ENCODE peak calls at places on chromosomes 4 and X, in five cellular contexts. A is esophagus squamous epithelium; T is fibroblast of lung; G is colonic mucosa; X is CD8-positive, alpha-beta T cell. B is an unnamed sample. For H3K9me3, the result is how much of the 10 kb centered on the place peaks cover.

GRCh38 chr4:8851321-8852117 is 20.1 kb downstream of the HMX1 start:
- DNase-seq in A (no peak), T (no peak), G (no peak), X (no peak), B (no peak)

GRCh38 chr4:183080372-183081115 is 18.5 kb upstream of the WWC2 start:
- DNase-seq in A (no peak), T (no peak), G (no peak), X (no peak), B (no peak)

GRCh38 chrX:2446815-2447214 is 54.0 kb downstream of the DHRSX start:
- DNase-seq in A (no peak), T (no peak), G (no peak), X (no peak), B (no peak)

GRCh38 chrX:40912576-40912975 is 172.7 kb upstream of the USP9X start:
- DNase-seq in A (no peak), T (no peak), G (no peak), X (no peak), B (no peak)

GRCh38 chr4:15232725-15233597 is 194.9 kb upstream of the C1QTNF7 start:
- DNase-seq in A (no peak), T (peak), G (no peak), X (no peak), B (no peak)

GRCh38 chr4:108446554-108446953 is 173.8 kb upstream of the RPL34 start:
- DNase-seq in A (no peak), T (no peak), G (peak), X (no peak), B (no peak)

GRCh38 chrX:124426273-124426672 is 79.9 kb downstream of the SH2D1A start:
- DNase-seq in A (no peak), T (no peak), G (no peak), X (no peak), B (no peak)

GRCh38 chr4:136329042-136329662 is 1203.1 kb downstream of the PCDH18 start:
- DNase-seq in A (no peak), T (no peak), G (no peak), X (no peak), B (no peak)

GRCh38 chr4:84258905-84259830 is 239.9 kb downstream of the NKX6-1 start:
- DNase-seq in A (no peak), T (peak), G (no peak), X (no peak), B (no peak)

GRCh38 chrX:18875256-18875878 is 108.5 kb downstream of the PHKA2 start:
- DNase-seq in A (no peak), T (no peak), G (no peak), X (no peak), B (no peak)

GRCh38 chr4:12411072-12411471 is 982.4 kb upstream of the HS3ST1 start:
- DNase-seq in A (no peak), T (no peak), G (no peak), X (no peak), B (no peak)

GRCh38 chr4:43556262-43556661 is 663.7 kb downstream of the GRXCR1 start:
- DNase-seq in A (no peak), T (no peak), G (no peak), X (no peak), B (no peak)

GRCh38 chr4:26542996-26543395 is 40.9 kb upstream of the TBC1D19 start:
- DNase-seq in A (no peak), T (peak), G (no peak), X (no peak), B (no peak)

DNA sequence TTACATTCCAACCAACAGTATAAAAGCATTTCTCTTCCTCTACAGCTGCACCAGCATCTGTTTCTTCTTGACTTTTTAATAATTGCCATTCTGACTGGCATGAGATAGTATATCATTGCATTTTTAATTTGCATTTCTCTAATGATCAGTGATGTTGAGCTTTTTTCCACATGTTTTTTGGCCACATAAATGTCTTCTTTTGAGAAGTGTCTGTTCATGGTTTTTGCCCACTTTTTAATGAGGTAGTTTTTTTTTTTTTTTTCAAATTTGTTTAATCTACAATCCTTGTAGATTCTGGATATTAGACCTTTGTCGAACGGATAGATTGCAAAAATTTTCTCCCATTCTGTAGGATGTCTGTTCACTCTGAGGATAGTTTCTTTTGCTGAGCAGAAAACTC is 39.5 kb upstream of the TBC1D19 start:
- DNase-seq in A (no peak), T (no peak), G (no peak), X (no peak), B (no peak)
- H3K9me3 ChIP-seq in A (under half), T (under half), G (under half), X (under half), B (under half)

GRCh38 chr4:112591593-112591992 is 45.1 kb downstream of the ZGRF1 start:
- DNase-seq in A (no peak), T (no peak), G (no peak), X (no peak), B (no peak)

GRCh38 chr4:112589207-112589606 is 47.5 kb downstream of the ZGRF1 start:
- DNase-seq in A (no peak), T (peak), G (no peak), X (no peak), B (no peak)

DNA sequence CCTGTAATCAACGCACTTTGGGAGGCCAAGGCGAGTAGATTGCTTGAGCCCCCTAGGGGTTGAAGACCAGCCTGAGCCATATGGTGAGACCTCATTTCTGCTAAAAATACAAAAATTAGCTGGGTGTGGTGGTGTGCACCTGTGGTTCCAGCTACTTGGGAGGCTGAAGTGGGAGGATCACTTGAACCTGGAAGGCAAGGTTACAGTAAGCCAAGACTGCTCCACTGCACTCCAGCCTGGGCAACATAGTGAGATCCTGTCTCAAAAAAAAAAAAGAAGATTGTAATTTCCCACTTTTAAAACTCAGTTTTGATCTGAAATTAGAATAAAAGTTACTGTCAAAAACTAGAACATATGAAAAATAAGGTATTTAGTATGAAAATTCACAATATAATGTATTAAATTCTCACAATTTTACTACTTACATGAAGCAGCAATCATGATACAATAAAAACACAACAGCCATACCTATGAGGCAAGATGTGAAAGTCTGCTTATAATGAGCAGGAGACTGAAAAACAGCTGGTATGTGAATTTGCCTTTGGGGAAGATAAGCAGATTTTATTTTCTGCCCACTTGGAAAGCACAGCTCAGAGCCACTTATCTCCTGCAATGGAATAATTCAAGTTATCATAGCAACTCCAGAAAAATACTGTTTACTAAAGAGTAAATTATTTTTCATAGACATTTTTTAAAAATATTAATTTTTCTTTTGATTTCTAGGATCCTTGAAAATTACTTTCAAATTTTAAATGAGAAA is 50.6 kb downstream of the ZGRF1 start:
- DNase-seq in A (no peak), T (no peak), G (no peak), X (no peak), B (no peak)
- H3K9me3 ChIP-seq in A (under half), T (under half), G (under half), X (under half), B (under half)

GRCh38 chrX:149494844-149495565 is 10.1 kb downstream of the IDS start:
- DNase-seq in A (no peak), T (peak), G (no peak), X (no peak), B (no peak)
- H3K9me3 ChIP-seq in A (under half), T (under half), G (under half), X (under half), B (under half)

DNA sequence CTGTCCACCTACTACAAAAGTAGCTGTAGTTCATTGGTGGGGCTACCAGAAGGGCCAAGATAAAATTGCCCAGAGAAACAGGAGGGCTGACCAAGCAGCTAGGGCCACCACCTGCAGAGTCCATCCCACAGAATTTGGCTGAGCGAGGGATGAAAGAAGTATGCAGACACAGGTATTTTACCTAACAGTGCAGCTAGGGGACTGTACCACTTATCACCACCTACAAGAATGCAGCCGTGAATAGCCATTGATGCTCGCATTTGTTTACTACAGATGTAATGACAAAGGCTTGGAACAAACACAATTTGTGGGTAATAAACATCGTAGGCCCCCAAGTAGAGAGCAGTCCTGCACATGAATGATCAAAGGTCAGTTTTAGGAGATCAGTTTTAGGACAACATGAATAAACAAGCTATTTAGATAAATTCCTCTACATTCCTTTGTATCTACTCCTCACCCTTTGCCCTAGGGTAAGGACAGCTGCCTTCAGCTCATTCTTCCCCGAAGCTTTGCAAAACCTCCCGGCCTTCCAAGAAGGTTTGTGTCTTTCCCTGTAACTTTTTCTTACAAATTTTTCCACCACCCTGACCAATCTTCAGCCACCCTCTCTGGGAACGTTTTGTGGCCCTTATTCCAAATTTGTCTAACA is 49.5 kb downstream of the ZNF718 start:
- DNase-seq in A (no peak), T (no peak), G (no peak), X (no peak), B (no peak)
- H3K9me3 ChIP-seq in A (under half), T (under half), G (under half), X (under half), B (under half)

GRCh38 chr4:116015549-116015948 is 902.1 kb upstream of the NDST4 start:
- DNase-seq in A (no peak), T (no peak), G (no peak), X (no peak), B (no peak)
- H3K9me3 ChIP-seq in A (under half), T (under half), G (under half), X (under half), B (under half)

DNA sequence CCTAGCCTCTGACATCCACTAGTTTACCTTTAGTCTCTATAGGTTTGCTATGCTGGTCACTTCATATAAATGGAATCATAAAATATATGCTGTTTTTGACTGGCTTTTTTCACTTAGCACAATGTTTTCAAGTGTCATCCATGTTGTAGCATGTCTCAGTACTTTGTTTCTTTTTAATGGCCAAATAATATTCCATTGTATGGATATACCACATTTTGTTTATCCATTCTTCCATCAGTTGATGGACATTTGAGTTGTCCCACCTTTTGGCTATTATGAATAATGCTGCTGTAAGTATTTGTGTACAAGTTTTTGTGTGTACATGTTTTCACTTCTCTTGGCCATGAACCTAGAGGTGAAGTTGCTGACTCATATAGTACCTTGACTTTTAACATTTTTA is 75.7 kb downstream of the ZFX start:
- DNase-seq in A (no peak), T (no peak), G (no peak), X (no peak), B (no peak)
- H3K9me3 ChIP-seq in A (under half), T (under half), G (under half), X (under half), B (under half)

B was measured in T-helper 17 cell.